ENCODE peak calls at places on chromosomes 5 and 9, in nine cellular contexts. One of them, this sample, is unnamed.

GRCh38 chr9:124353811-124354274 is 61.4 kb downstream of the PSMB7 start:
- DNase-seq in HTR-8/SVneo: no peak
- DNase-seq in activated T-cell treated with anti-CD3 and anti-CD28 coated beads, Interleukin-2, amount 50 U/mL, for 4 hours: no peak
- DNase-seq in neuronal stem cell: no peak
- DNase-seq in head of caudate nucleus: no peak
- DNase-seq in occipital lobe: no peak
- DNase-seq in activated CD4-positive, alpha-beta T cell treated with anti-CD3 and anti-CD28 coated beads, Interleukin-2, amount 10 ng/mL, durations not matched to agents 24 days and 14 days: no peak
- DNase-seq in EL: no peak
- DNase-seq in endothelial cell: no peak
- DNase-seq in this sample: no peak

GRCh38 chr5:124823336-124823849 is 77.0 kb upstream of the ZNF608 start:
- DNase-seq in endothelial cell: no peak
- DNase-seq in activated CD4-positive, alpha-beta T cell treated with anti-CD3 and anti-CD28 coated beads, Interleukin-2, amount 10 ng/mL, durations not matched to agents 24 days and 14 days: no peak
- DNase-seq in occipital lobe: no peak
- DNase-seq in EL: no peak
- DNase-seq in neuronal stem cell: no peak
- DNase-seq in head of caudate nucleus: no peak
- DNase-seq in HTR-8/SVneo: no peak
- DNase-seq in activated T-cell treated with anti-CD3 and anti-CD28 coated beads, Interleukin-2, amount 50 U/mL, for 4 hours: no peak
- DNase-seq in this sample: no peak

GRCh38 chr9:108885643-108886348 is 23.7 kb downstream of the ACTL7A start:
- DNase-seq in endothelial cell: no peak
- DNase-seq in EL: peak
- DNase-seq in activated T-cell treated with anti-CD3 and anti-CD28 coated beads, Interleukin-2, amount 50 U/mL, for 4 hours: peak
- DNase-seq in HTR-8/SVneo: peak
- DNase-seq in occipital lobe: no peak
- DNase-seq in activated CD4-positive, alpha-beta T cell treated with anti-CD3 and anti-CD28 coated beads, Interleukin-2, amount 10 ng/mL, durations not matched to agents 24 days and 14 days: peak
- DNase-seq in head of caudate nucleus: no peak
- DNase-seq in neuronal stem cell: no peak
- DNase-seq in this sample: no peak

GRCh38 chr9:128457207-128457606 is 1.4 kb downstream of the ODF2 start:
- DNase-seq in activated T-cell treated with anti-CD3 and anti-CD28 coated beads, Interleukin-2, amount 50 U/mL, for 4 hours: no peak
- DNase-seq in EL: no peak
- DNase-seq in HTR-8/SVneo: no peak
- DNase-seq in neuronal stem cell: no peak
- DNase-seq in occipital lobe: no peak
- DNase-seq in head of caudate nucleus: no peak
- DNase-seq in endothelial cell: no peak
- DNase-seq in activated CD4-positive, alpha-beta T cell treated with anti-CD3 and anti-CD28 coated beads, Interleukin-2, amount 10 ng/mL, durations not matched to agents 24 days and 14 days: peak
- DNase-seq in this sample: no peak

GRCh38 chr5:133930061-133930823 is 38.2 kb downstream of the C5orf15 start:
- DNase-seq in occipital lobe: peak
- DNase-seq in activated T-cell treated with anti-CD3 and anti-CD28 coated beads, Interleukin-2, amount 50 U/mL, for 4 hours: peak
- DNase-seq in endothelial cell: no peak
- DNase-seq in head of caudate nucleus: no peak
- DNase-seq in HTR-8/SVneo: peak
- DNase-seq in activated CD4-positive, alpha-beta T cell treated with anti-CD3 and anti-CD28 coated beads, Interleukin-2, amount 10 ng/mL, durations not matched to agents 24 days and 14 days: peak
- DNase-seq in neuronal stem cell: no peak
- DNase-seq in EL: peak
- DNase-seq in this sample: no peak

GRCh38 chr5:96343094-96343493 is 90.0 kb downstream of the PCSK1 start:
- DNase-seq in endothelial cell: no peak
- DNase-seq in activated CD4-positive, alpha-beta T cell treated with anti-CD3 and anti-CD28 coated beads, Interleukin-2, amount 10 ng/mL, durations not matched to agents 24 days and 14 days: no peak
- DNase-seq in neuronal stem cell: no peak
- DNase-seq in EL: no peak
- DNase-seq in HTR-8/SVneo: no peak
- DNase-seq in head of caudate nucleus: no peak
- DNase-seq in activated T-cell treated with anti-CD3 and anti-CD28 coated beads, Interleukin-2, amount 50 U/mL, for 4 hours: no peak
- DNase-seq in occipital lobe: no peak
- DNase-seq in this sample: no peak

GRCh38 chr5:135221187-135221473 is 177.9 kb downstream of the MACROH2A1 start:
- DNase-seq in activated CD4-positive, alpha-beta T cell treated with anti-CD3 and anti-CD28 coated beads, Interleukin-2, amount 10 ng/mL, durations not matched to agents 24 days and 14 days: no peak
- DNase-seq in HTR-8/SVneo: no peak
- DNase-seq in head of caudate nucleus: no peak
- DNase-seq in activated T-cell treated with anti-CD3 and anti-CD28 coated beads, Interleukin-2, amount 50 U/mL, for 4 hours: no peak
- DNase-seq in occipital lobe: no peak
- DNase-seq in endothelial cell: no peak
- DNase-seq in neuronal stem cell: no peak
- DNase-seq in EL: no peak
- DNase-seq in this sample: no peak

GRCh38 chr5:146340260-146341081 is 1.8 kb downstream of the POU4F3 start:
- DNase-seq in head of caudate nucleus: peak
- DNase-seq in activated CD4-positive, alpha-beta T cell treated with anti-CD3 and anti-CD28 coated beads, Interleukin-2, amount 10 ng/mL, durations not matched to agents 24 days and 14 days: peak
- DNase-seq in neuronal stem cell: peak
- DNase-seq in HTR-8/SVneo: peak
- DNase-seq in occipital lobe: no peak
- DNase-seq in EL: peak
- DNase-seq in activated T-cell treated with anti-CD3 and anti-CD28 coated beads, Interleukin-2, amount 50 U/mL, for 4 hours: no peak
- DNase-seq in endothelial cell: peak
- DNase-seq in this sample: no peak

GRCh38 chr5:951940-952596 is 56.5 kb upstream of the NKD2 start:
- DNase-seq in occipital lobe: no peak
- DNase-seq in neuronal stem cell: no peak
- DNase-seq in EL: no peak
- DNase-seq in activated T-cell treated with anti-CD3 and anti-CD28 coated beads, Interleukin-2, amount 50 U/mL, for 4 hours: no peak
- DNase-seq in activated CD4-positive, alpha-beta T cell treated with anti-CD3 and anti-CD28 coated beads, Interleukin-2, amount 10 ng/mL, durations not matched to agents 24 days and 14 days: no peak
- DNase-seq in head of caudate nucleus: no peak
- DNase-seq in endothelial cell: no peak
- DNase-seq in HTR-8/SVneo: no peak
- DNase-seq in this sample: no peak

GRCh38 chr5:67305401-67305800 is 108.8 kb upstream of the CD180 start:
- DNase-seq in endothelial cell: no peak
- DNase-seq in activated CD4-positive, alpha-beta T cell treated with anti-CD3 and anti-CD28 coated beads, Interleukin-2, amount 10 ng/mL, durations not matched to agents 24 days and 14 days: no peak
- DNase-seq in head of caudate nucleus: no peak
- DNase-seq in EL: no peak
- DNase-seq in HTR-8/SVneo: no peak
- DNase-seq in activated T-cell treated with anti-CD3 and anti-CD28 coated beads, Interleukin-2, amount 50 U/mL, for 4 hours: no peak
- DNase-seq in neuronal stem cell: no peak
- DNase-seq in occipital lobe: no peak
- DNase-seq in this sample: no peak

GRCh38 chr9:129459550-129460322 is 161.2 kb downstream of the C9orf50 start:
- DNase-seq in EL: no peak
- DNase-seq in activated T-cell treated with anti-CD3 and anti-CD28 coated beads, Interleukin-2, amount 50 U/mL, for 4 hours: peak
- DNase-seq in activated CD4-positive, alpha-beta T cell treated with anti-CD3 and anti-CD28 coated beads, Interleukin-2, amount 10 ng/mL, durations not matched to agents 24 days and 14 days: peak
- DNase-seq in occipital lobe: no peak
- DNase-seq in HTR-8/SVneo: no peak
- DNase-seq in neuronal stem cell: no peak
- DNase-seq in endothelial cell: no peak
- DNase-seq in head of caudate nucleus: no peak
- DNase-seq in this sample: no peak

GRCh38 chr5:127351418-127351817 is 60.8 kb downstream of the MEGF10 start:
- DNase-seq in head of caudate nucleus: no peak
- DNase-seq in endothelial cell: no peak
- DNase-seq in EL: peak
- DNase-seq in activated T-cell treated with anti-CD3 and anti-CD28 coated beads, Interleukin-2, amount 50 U/mL, for 4 hours: no peak
- DNase-seq in HTR-8/SVneo: peak
- DNase-seq in neuronal stem cell: no peak
- DNase-seq in occipital lobe: no peak
- DNase-seq in activated CD4-positive, alpha-beta T cell treated with anti-CD3 and anti-CD28 coated beads, Interleukin-2, amount 10 ng/mL, durations not matched to agents 24 days and 14 days: no peak
- DNase-seq in this sample: no peak

GRCh38 chr5:80035839-80036238 is 691 bp downstream of the THBS4 start:
- DNase-seq in EL: no peak
- DNase-seq in neuronal stem cell: no peak
- DNase-seq in activated T-cell treated with anti-CD3 and anti-CD28 coated beads, Interleukin-2, amount 50 U/mL, for 4 hours: no peak
- DNase-seq in HTR-8/SVneo: no peak
- DNase-seq in head of caudate nucleus: no peak
- DNase-seq in activated CD4-positive, alpha-beta T cell treated with anti-CD3 and anti-CD28 coated beads, Interleukin-2, amount 10 ng/mL, durations not matched to agents 24 days and 14 days: no peak
- DNase-seq in occipital lobe: no peak
- DNase-seq in endothelial cell: no peak
- DNase-seq in this sample: no peak

GRCh38 chr9:110170728-110171257 is 37.2 kb downstream of the C9orf152 start:
- DNase-seq in endothelial cell: no peak
- DNase-seq in occipital lobe: no peak
- DNase-seq in EL: no peak
- DNase-seq in head of caudate nucleus: no peak
- DNase-seq in activated T-cell treated with anti-CD3 and anti-CD28 coated beads, Interleukin-2, amount 50 U/mL, for 4 hours: no peak
- DNase-seq in neuronal stem cell: no peak
- DNase-seq in activated CD4-positive, alpha-beta T cell treated with anti-CD3 and anti-CD28 coated beads, Interleukin-2, amount 10 ng/mL, durations not matched to agents 24 days and 14 days: no peak
- DNase-seq in HTR-8/SVneo: no peak
- DNase-seq in this sample: no peak

GRCh38 chr5:35924122-35924949 is 14.1 kb downstream of the CAPSL start:
- DNase-seq in activated CD4-positive, alpha-beta T cell treated with anti-CD3 and anti-CD28 coated beads, Interleukin-2, amount 10 ng/mL, durations not matched to agents 24 days and 14 days: no peak
- DNase-seq in head of caudate nucleus: no peak
- DNase-seq in HTR-8/SVneo: no peak
- DNase-seq in activated T-cell treated with anti-CD3 and anti-CD28 coated beads, Interleukin-2, amount 50 U/mL, for 4 hours: no peak
- DNase-seq in neuronal stem cell: no peak
- DNase-seq in endothelial cell: no peak
- DNase-seq in occipital lobe: no peak
- DNase-seq in EL: peak
- DNase-seq in this sample: no peak

GRCh38 chr5:169302491-169303118 is 1.7 kb upstream of the SLIT3 start:
- DNase-seq in activated CD4-positive, alpha-beta T cell treated with anti-CD3 and anti-CD28 coated beads, Interleukin-2, amount 10 ng/mL, durations not matched to agents 24 days and 14 days: peak
- DNase-seq in neuronal stem cell: peak
- DNase-seq in HTR-8/SVneo: peak
- DNase-seq in head of caudate nucleus: peak
- DNase-seq in activated T-cell treated with anti-CD3 and anti-CD28 coated beads, Interleukin-2, amount 50 U/mL, for 4 hours: peak
- DNase-seq in EL: peak
- DNase-seq in occipital lobe: peak
- DNase-seq in endothelial cell: peak
- DNase-seq in this sample: peak

GRCh38 chr5:140881889-140882590 is at the start of gene PCDHA13:
- DNase-seq in HTR-8/SVneo: no peak
- DNase-seq in activated CD4-positive, alpha-beta T cell treated with anti-CD3 and anti-CD28 coated beads, Interleukin-2, amount 10 ng/mL, durations not matched to agents 24 days and 14 days: no peak
- DNase-seq in endothelial cell: peak
- DNase-seq in neuronal stem cell: no peak
- DNase-seq in head of caudate nucleus: no peak
- DNase-seq in occipital lobe: no peak
- DNase-seq in EL: no peak
- DNase-seq in activated T-cell treated with anti-CD3 and anti-CD28 coated beads, Interleukin-2, amount 50 U/mL, for 4 hours: no peak
- DNase-seq in this sample: no peak

GRCh38 chr9:98607787-98608186 is 100.9 kb downstream of the GABBR2 start:
- DNase-seq in activated CD4-positive, alpha-beta T cell treated with anti-CD3 and anti-CD28 coated beads, Interleukin-2, amount 10 ng/mL, durations not matched to agents 24 days and 14 days: no peak
- DNase-seq in occipital lobe: no peak
- DNase-seq in activated T-cell treated with anti-CD3 and anti-CD28 coated beads, Interleukin-2, amount 50 U/mL, for 4 hours: no peak
- DNase-seq in endothelial cell: no peak
- DNase-seq in head of caudate nucleus: no peak
- DNase-seq in HTR-8/SVneo: no peak
- DNase-seq in EL: peak
- DNase-seq in neuronal stem cell: no peak
- DNase-seq in this sample: no peak

GRCh38 chr5:83473344-83474169 is 2.0 kb downstream of the VCAN start:
- DNase-seq in occipital lobe: peak
- DNase-seq in activated CD4-positive, alpha-beta T cell treated with anti-CD3 and anti-CD28 coated beads, Interleukin-2, amount 10 ng/mL, durations not matched to agents 24 days and 14 days: peak
- DNase-seq in head of caudate nucleus: peak
- DNase-seq in neuronal stem cell: peak
- DNase-seq in HTR-8/SVneo: peak
- DNase-seq in EL: peak
- DNase-seq in activated T-cell treated with anti-CD3 and anti-CD28 coated beads, Interleukin-2, amount 50 U/mL, for 4 hours: peak
- DNase-seq in endothelial cell: peak
- DNase-seq in this sample: peak

GRCh38 chr9:124306098-124306735 is 48.5 kb downstream of the NEK6 start:
- DNase-seq in occipital lobe: no peak
- DNase-seq in EL: peak
- DNase-seq in activated CD4-positive, alpha-beta T cell treated with anti-CD3 and anti-CD28 coated beads, Interleukin-2, amount 10 ng/mL, durations not matched to agents 24 days and 14 days: no peak
- DNase-seq in activated T-cell treated with anti-CD3 and anti-CD28 coated beads, Interleukin-2, amount 50 U/mL, for 4 hours: no peak
- DNase-seq in HTR-8/SVneo: peak
- DNase-seq in head of caudate nucleus: no peak
- DNase-seq in neuronal stem cell: no peak
- DNase-seq in endothelial cell: no peak
- DNase-seq in this sample: no peak

GRCh38 chr5:126446498-126447224 is 23.5 kb downstream of the GRAMD2B start:
- DNase-seq in EL: peak
- DNase-seq in activated CD4-positive, alpha-beta T cell treated with anti-CD3 and anti-CD28 coated beads, Interleukin-2, amount 10 ng/mL, durations not matched to agents 24 days and 14 days: peak
- DNase-seq in HTR-8/SVneo: peak
- DNase-seq in activated T-cell treated with anti-CD3 and anti-CD28 coated beads, Interleukin-2, amount 50 U/mL, for 4 hours: no peak
- DNase-seq in occipital lobe: no peak
- DNase-seq in neuronal stem cell: no peak
- DNase-seq in head of caudate nucleus: no peak
- DNase-seq in endothelial cell: no peak
- DNase-seq in this sample: no peak

GRCh38 chr5:150497274-150497988 is 10.5 kb upstream of the NDST1 start:
- DNase-seq in occipital lobe: peak
- DNase-seq in activated CD4-positive, alpha-beta T cell treated with anti-CD3 and anti-CD28 coated beads, Interleukin-2, amount 10 ng/mL, durations not matched to agents 24 days and 14 days: no peak
- DNase-seq in neuronal stem cell: no peak
- DNase-seq in endothelial cell: no peak
- DNase-seq in activated T-cell treated with anti-CD3 and anti-CD28 coated beads, Interleukin-2, amount 50 U/mL, for 4 hours: no peak
- DNase-seq in HTR-8/SVneo: peak
- DNase-seq in EL: peak
- DNase-seq in head of caudate nucleus: peak
- DNase-seq in this sample: peak

GRCh38 chr5:118326496-118327045 is 661.8 kb downstream of the DTWD2 start:
- DNase-seq in occipital lobe: no peak
- DNase-seq in endothelial cell: no peak
- DNase-seq in HTR-8/SVneo: peak
- DNase-seq in activated CD4-positive, alpha-beta T cell treated with anti-CD3 and anti-CD28 coated beads, Interleukin-2, amount 10 ng/mL, durations not matched to agents 24 days and 14 days: no peak
- DNase-seq in EL: peak
- DNase-seq in head of caudate nucleus: no peak
- DNase-seq in neuronal stem cell: no peak
- DNase-seq in activated T-cell treated with anti-CD3 and anti-CD28 coated beads, Interleukin-2, amount 50 U/mL, for 4 hours: no peak
- DNase-seq in this sample: no peak

GRCh38 chr5:88860501-88860900 is 22.5 kb downstream of the MEF2C start:
- DNase-seq in HTR-8/SVneo: no peak
- DNase-seq in head of caudate nucleus: no peak
- DNase-seq in occipital lobe: no peak
- DNase-seq in activated T-cell treated with anti-CD3 and anti-CD28 coated beads, Interleukin-2, amount 50 U/mL, for 4 hours: no peak
- DNase-seq in endothelial cell: no peak
- DNase-seq in neuronal stem cell: no peak
- DNase-seq in activated CD4-positive, alpha-beta T cell treated with anti-CD3 and anti-CD28 coated beads, Interleukin-2, amount 10 ng/mL, durations not matched to agents 24 days and 14 days: no peak
- DNase-seq in EL: no peak
- DNase-seq in this sample: no peak

GRCh38 chr9:6896562-6896961 is 138.8 kb downstream of the KDM4C start:
- DNase-seq in head of caudate nucleus: no peak
- DNase-seq in neuronal stem cell: no peak
- DNase-seq in endothelial cell: no peak
- DNase-seq in EL: peak
- DNase-seq in activated T-cell treated with anti-CD3 and anti-CD28 coated beads, Interleukin-2, amount 50 U/mL, for 4 hours: no peak
- DNase-seq in occipital lobe: no peak
- DNase-seq in HTR-8/SVneo: no peak
- DNase-seq in activated CD4-positive, alpha-beta T cell treated with anti-CD3 and anti-CD28 coated beads, Interleukin-2, amount 10 ng/mL, durations not matched to agents 24 days and 14 days: peak
- DNase-seq in this sample: no peak

GRCh38 chr5:107604990-107605389 is 65.7 kb downstream of the EFNA5 start:
- DNase-seq in EL: peak
- DNase-seq in HTR-8/SVneo: no peak
- DNase-seq in occipital lobe: no peak
- DNase-seq in activated T-cell treated with anti-CD3 and anti-CD28 coated beads, Interleukin-2, amount 50 U/mL, for 4 hours: no peak
- DNase-seq in activated CD4-positive, alpha-beta T cell treated with anti-CD3 and anti-CD28 coated beads, Interleukin-2, amount 10 ng/mL, durations not matched to agents 24 days and 14 days: no peak
- DNase-seq in neuronal stem cell: no peak
- DNase-seq in endothelial cell: no peak
- DNase-seq in head of caudate nucleus: no peak
- DNase-seq in this sample: no peak

GRCh38 chr5:119313876-119314605 is 41.8 kb upstream of the TNFAIP8 start:
- DNase-seq in neuronal stem cell: no peak
- DNase-seq in HTR-8/SVneo: no peak
- DNase-seq in EL: no peak
- DNase-seq in endothelial cell: no peak
- DNase-seq in occipital lobe: no peak
- DNase-seq in activated CD4-positive, alpha-beta T cell treated with anti-CD3 and anti-CD28 coated beads, Interleukin-2, amount 10 ng/mL, durations not matched to agents 24 days and 14 days: peak
- DNase-seq in head of caudate nucleus: no peak
- DNase-seq in activated T-cell treated with anti-CD3 and anti-CD28 coated beads, Interleukin-2, amount 50 U/mL, for 4 hours: no peak
- DNase-seq in this sample: no peak

GRCh38 chr9:94165592-94166236 is 81.5 kb downstream of the PTPDC1 start:
- DNase-seq in head of caudate nucleus: peak
- DNase-seq in endothelial cell: peak
- DNase-seq in activated T-cell treated with anti-CD3 and anti-CD28 coated beads, Interleukin-2, amount 50 U/mL, for 4 hours: peak
- DNase-seq in activated CD4-positive, alpha-beta T cell treated with anti-CD3 and anti-CD28 coated beads, Interleukin-2, amount 10 ng/mL, durations not matched to agents 24 days and 14 days: peak
- DNase-seq in HTR-8/SVneo: peak
- DNase-seq in occipital lobe: peak
- DNase-seq in neuronal stem cell: peak
- DNase-seq in EL: peak
- DNase-seq in this sample: peak

This sample was measured in glutamatergic neuron.